ENCODE peak calls at places on chromosomes 13 and 19, in seven cellular contexts. C is aorta, W is colonic mucosa, L is OCI-LY7, K is mesendoderm, Y is cardiac fibroblast, I is fibroblast of mammary gland. A is an unnamed sample.

GRCh38 chr19:49954933-49955332 is 6.0 kb downstream of the SIGLEC11 start:
- DNase-seq in Y (no peak), I (no peak), K (no peak), C (peak; percentile 19), W (no peak), L (no peak), A (no peak)

GRCh38 chr13:37886879-37887278 is 17.3 kb upstream of the TRPC4 start:
- DNase-seq in L (no peak), C (no peak), Y (no peak), W (no peak), K (no peak), I (no peak), A (no peak)

GRCh38 chr13:111566567-111566966 is 246.1 kb downstream of the TEX29 start:
- DNase-seq in W (no peak), I (no peak), Y (no peak), L (no peak), K (no peak), C (peak; percentile 51), A (no peak)

GRCh38 chr13:59754411-59754810 is 409.3 kb downstream of the DIAPH3 start:
- DNase-seq in K (no peak), C (no peak), Y (no peak), W (no peak), L (no peak), I (no peak), A (no peak)

GRCh38 chr13:57634829-57635165 is 3.3 kb downstream of the PCDH17 start:
- DNase-seq in K (no peak), Y (no peak), C (no peak), W (no peak), L (no peak), I (no peak), A (no peak)

GRCh38 chr13:68081051-68081450 is 850.9 kb upstream of the PCDH9 start:
- DNase-seq in W (no peak), Y (no peak), K (no peak), I (no peak), C (no peak), L (no peak), A (no peak)

GRCh38 chr19:3176715-3177501 is 1.7 kb upstream of the S1PR4 start:
- DNase-seq in C (peak; percentile 62), I (peak; percentile 65), K (peak; percentile 49), Y (peak; percentile 72), L (no peak), W (peak; percentile 67), A (no peak)

GRCh38 chr13:45564108-45564507 is 51.4 kb downstream of the ERICH6B start:
- DNase-seq in C (no peak), K (peak; percentile 21), I (peak; percentile 77), W (no peak), Y (peak; percentile 66), L (no peak), A (no peak)

GRCh38 chr13:86601351-86601750 is 802.1 kb upstream of the SLITRK6 start:
- DNase-seq in L (no peak), K (no peak), I (peak; percentile 19), W (no peak), C (no peak), Y (no peak), A (no peak)

GRCh38 chr13:111575719-111576118 is 255.3 kb downstream of the TEX29 start:
- DNase-seq in C (peak; percentile 9), Y (no peak), L (no peak), K (no peak), I (no peak), W (no peak), A (no peak)

GRCh38 chr19:40982594-40983101 is 8.4 kb upstream of the CYP2B6 start:
- DNase-seq in L (no peak), Y (peak; percentile 9), I (peak; percentile 23), W (no peak), C (no peak), K (peak; percentile 28), A (no peak)

GRCh38 chr13:98372886-98373285 is 195.8 kb upstream of the RNF113B start:
- DNase-seq in C (no peak), W (no peak), L (no peak), Y (no peak), K (peak; percentile 60), I (no peak), A (no peak)

GRCh38 chr19:10603084-10603872 is 16.2 kb upstream of the AP1M2 start:
- DNase-seq in K (peak; percentile 83), C (peak; percentile 83), I (no peak), L (peak; percentile 94), Y (peak; percentile 12), W (peak; percentile 53), A (no peak)

GRCh38 chr13:31204592-31204991 is 4.8 kb downstream of the B3GLCT start:
- DNase-seq in W (no peak), C (no peak), I (peak; percentile 84), Y (peak; percentile 71), K (peak; percentile 28), L (no peak), A (no peak)

GRCh38 chr13:45292176-45292575 is 48.8 kb downstream of the TPT1 start:
- DNase-seq in C (no peak), L (no peak), I (no peak), K (no peak), W (no peak), Y (no peak), A (no peak)

GRCh38 chr13:25771641-25772478 is 280.0 kb downstream of the SHISA2 start:
- DNase-seq in I (no peak), Y (no peak), C (no peak), L (no peak), W (no peak), K (peak; percentile 53), A (no peak)

GRCh38 chr19:19602136-19602712 is 16.3 kb downstream of the PBX4 start:
- DNase-seq in W (peak; percentile 51), K (no peak), I (no peak), Y (no peak), C (no peak), L (no peak), A (no peak)

GRCh38 chr13:43963726-43964125 is 84.0 kb downstream of the LACC1 start:
- DNase-seq in L (peak; percentile 2), C (no peak), I (no peak), K (peak; percentile 53), Y (no peak), W (no peak), A (no peak)

GRCh38 chr13:110885966-110886365 is 28.9 kb downstream of the ANKRD10 start:
- DNase-seq in L (no peak), C (no peak), K (peak; percentile 73), I (no peak), W (no peak), Y (no peak), A (no peak)

GRCh38 chr19:23698711-23699520 is 11.9 kb upstream of the ZNF675 start:
- DNase-seq in C (no peak), W (peak; percentile 52), I (no peak), L (no peak), Y (no peak), K (peak; percentile 31), A (no peak)

GRCh38 chr13:28530729-28531194 is 35.8 kb upstream of the FLT1 start:
- DNase-seq in C (no peak), I (peak; percentile 25), K (no peak), L (no peak), W (no peak), Y (peak; percentile 23), A (no peak)

GRCh38 chr19:55116232-55117062 is 990 bp downstream of the PPP1R12C start:
- DNase-seq in Y (peak; percentile 67), L (peak; percentile 69), C (peak; percentile 88), W (peak; percentile 69), I (peak; percentile 63), K (peak; percentile 64), A (peak; percentile 35)

GRCh38 chr19:55117063-55117635 is 288 bp downstream of the PPP1R12C start:
- DNase-seq in Y (no peak), K (no peak), W (peak; percentile 38), C (peak; percentile 83), I (no peak), L (peak; percentile 23), A (peak; percentile 36)

GRCh38 chr19:55117636-55118391 is at the start of gene PPP1R12C:
- DNase-seq in I (peak; percentile 98), Y (peak; percentile 99), L (peak; percentile 99), W (peak; percentile 99), K (peak; percentile 100), C (peak; percentile 99), A (peak; percentile 99)

GRCh38 chr19:55118401-55118991 is 1.1 kb upstream of the PPP1R12C start:
- DNase-seq in W (peak; percentile 78), C (no peak), K (peak; percentile 95), I (peak; percentile 50), L (no peak), Y (no peak), A (no peak)

DNA sequence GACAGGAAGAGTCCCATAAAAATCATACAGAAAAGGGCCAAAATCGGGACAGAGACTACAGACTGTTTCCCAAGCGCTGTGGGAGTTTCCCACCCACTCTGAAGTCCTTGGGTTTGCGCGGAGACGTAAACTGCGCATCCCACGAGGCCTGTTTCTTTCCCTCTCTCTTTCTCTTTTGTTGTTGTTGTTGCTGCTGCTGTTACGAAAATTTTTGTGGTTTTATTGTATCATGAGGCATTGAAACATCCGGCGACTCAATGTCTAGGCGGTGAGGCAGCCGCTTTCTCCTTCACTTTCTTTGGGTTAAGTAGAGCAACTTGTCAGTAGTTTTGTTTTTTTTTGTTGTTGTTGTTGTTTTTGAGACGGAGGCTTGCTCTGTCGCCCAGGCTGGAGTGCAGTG is 1.6 kb upstream of the PPP1R12C start:
- DNase-seq in W (no peak), L (no peak), K (no peak), I (peak; percentile 44), Y (peak; percentile 27), C (no peak), A (no peak)
- H3K4me3 ChIP-seq in W (no peak overlapping the region), L (peak overlapping the region; percentile 86), K (no peak overlapping the region), I (no peak overlapping the region), Y (no peak overlapping the region), C (no peak overlapping the region), A (no peak overlapping the region)

GRCh38 chr19:17775245-17775927 is 19.6 kb upstream of the B3GNT3 start:
- DNase-seq in L (peak; percentile 49), K (peak; percentile 62), W (peak; percentile 62), C (no peak), Y (peak; percentile 59), I (peak; percentile 47), A (no peak)
- H3K4me3 ChIP-seq in L (no peak overlapping the region), K (no peak overlapping the region), W (no peak overlapping the region), C (no peak overlapping the region), Y (no peak overlapping the region), I (no peak overlapping the region), A (no peak overlapping the region)

GRCh38 chr19:18433039-18433691 is 4.8 kb downstream of the ISYNA1 start:
- DNase-seq in K (peak; percentile 56), W (no peak), I (no peak), L (peak; percentile 38), Y (no peak), C (no peak), A (no peak)
- H3K4me3 ChIP-seq in K (peak overlapping the region; percentile 13), W (peak overlapping the region; percentile 22), I (peak overlapping the region; percentile 6), L (no peak overlapping the region), Y (peak overlapping the region; percentile 23), C (no peak overlapping the region), A (no peak overlapping the region)

GRCh38 chr13:51549593-51549992 is 34.7 kb upstream of the WDFY2 start:
- DNase-seq in Y (no peak), C (no peak), K (no peak), W (no peak), I (no peak), L (no peak), A (no peak)

GRCh38 chr13:51550151-51550550 is 34.1 kb upstream of the WDFY2 start:
- DNase-seq in K (no peak), L (no peak), C (no peak), I (no peak), W (no peak), Y (no peak), A (no peak)

GRCh38 chr13:51551446-51551845 is 32.8 kb upstream of the WDFY2 start:
- DNase-seq in I (no peak), C (no peak), W (no peak), Y (no peak), L (no peak), K (no peak), A (no peak)

GRCh38 chr13:51549050-51549449 is 35.2 kb upstream of the WDFY2 start:
- DNase-seq in Y (no peak), L (no peak), I (no peak), K (peak; percentile 75), C (no peak), W (no peak), A (no peak)

GRCh38 chr13:51552027-51552426 is 32.2 kb upstream of the WDFY2 start:
- DNase-seq in L (no peak), C (no peak), W (no peak), Y (no peak), I (no peak), K (no peak), A (no peak)
- H3K4me3 ChIP-seq in L (no peak overlapping the region), C (no peak overlapping the region), W (no peak overlapping the region), Y (no peak overlapping the region), I (no peak overlapping the region), K (no peak overlapping the region), A (no peak overlapping the region)